ENCODE peak calls at places on chromosomes 5 and 9, in nine cellular contexts. One of them, this sample, is unnamed.

GRCh38 chr9:35619800-35620158 is 1.6 kb upstream of the CD72 start:
- DNase-seq in endothelial cell: no peak
- DNase-seq in HFFc6: no peak
- DNase-seq in mammary epithelial cell: no peak
- DNase-seq in A549: no peak
- DNase-seq in cardiac fibroblast: no peak
- DNase-seq in IMR-90: no peak
- DNase-seq in suprapubic skin: no peak
- DNase-seq in RWPE1: no peak
- DNase-seq in this sample: no peak

GRCh38 chr9:133505901-133506652 is 18.7 kb downstream of the MYMK start:
- DNase-seq in endothelial cell: no peak
- DNase-seq in HFFc6: no peak
- DNase-seq in mammary epithelial cell: no peak
- DNase-seq in A549: no peak
- DNase-seq in cardiac fibroblast: peak
- DNase-seq in IMR-90: peak
- DNase-seq in suprapubic skin: no peak
- DNase-seq in RWPE1: no peak
- DNase-seq in this sample: no peak

GRCh38 chr9:119157196-119157595 is 212.0 kb downstream of the BRINP1 start:
- DNase-seq in endothelial cell: no peak
- DNase-seq in HFFc6: no peak
- DNase-seq in mammary epithelial cell: no peak
- DNase-seq in A549: no peak
- DNase-seq in cardiac fibroblast: no peak
- DNase-seq in IMR-90: no peak
- DNase-seq in suprapubic skin: no peak
- DNase-seq in RWPE1: no peak
- DNase-seq in this sample: no peak

GRCh38 chr5:153445875-153446567 is 44.4 kb upstream of the GRIA1 start:
- DNase-seq in endothelial cell: no peak
- DNase-seq in HFFc6: no peak
- DNase-seq in mammary epithelial cell: peak
- DNase-seq in A549: no peak
- DNase-seq in cardiac fibroblast: no peak
- DNase-seq in IMR-90: no peak
- DNase-seq in suprapubic skin: no peak
- DNase-seq in RWPE1: no peak
- DNase-seq in this sample: peak

GRCh38 chr9:137479315-137479861 is 20.3 kb upstream of the NSMF start:
- DNase-seq in endothelial cell: no peak
- DNase-seq in HFFc6: peak
- DNase-seq in mammary epithelial cell: no peak
- DNase-seq in A549: no peak
- DNase-seq in cardiac fibroblast: no peak
- DNase-seq in IMR-90: peak
- DNase-seq in suprapubic skin: no peak
- DNase-seq in RWPE1: no peak
- DNase-seq in this sample: no peak

GRCh38 chr9:85944672-85945071 is 3.7 kb downstream of the NAA35 start:
- DNase-seq in endothelial cell: no peak
- DNase-seq in HFFc6: no peak
- DNase-seq in mammary epithelial cell: no peak
- DNase-seq in A549: no peak
- DNase-seq in cardiac fibroblast: peak
- DNase-seq in IMR-90: no peak
- DNase-seq in suprapubic skin: no peak
- DNase-seq in RWPE1: no peak
- DNase-seq in this sample: no peak

GRCh38 chr5:64331597-64332277 is 166.1 kb downstream of the RNF180 start:
- DNase-seq in endothelial cell: no peak
- DNase-seq in HFFc6: no peak
- DNase-seq in mammary epithelial cell: no peak
- DNase-seq in A549: no peak
- DNase-seq in cardiac fibroblast: no peak
- DNase-seq in IMR-90: no peak
- DNase-seq in suprapubic skin: peak
- DNase-seq in RWPE1: no peak
- DNase-seq in this sample: no peak

GRCh38 chr5:33362915-33363314 is 77.8 kb upstream of the TARS1 start:
- DNase-seq in endothelial cell: peak
- DNase-seq in HFFc6: no peak
- DNase-seq in mammary epithelial cell: no peak
- DNase-seq in A549: no peak
- DNase-seq in cardiac fibroblast: peak
- DNase-seq in IMR-90: peak
- DNase-seq in suprapubic skin: no peak
- DNase-seq in RWPE1: no peak
- DNase-seq in this sample: no peak

GRCh38 chr9:99050292-99050911 is 54.5 kb upstream of the TGFBR1 start:
- DNase-seq in endothelial cell: no peak
- DNase-seq in HFFc6: peak
- DNase-seq in mammary epithelial cell: peak
- DNase-seq in A549: peak
- DNase-seq in cardiac fibroblast: peak
- DNase-seq in IMR-90: peak
- DNase-seq in suprapubic skin: no peak
- DNase-seq in RWPE1: no peak
- DNase-seq in this sample: no peak

GRCh38 chr9:108865037-108865436 is 3.0 kb downstream of the ACTL7A start:
- DNase-seq in endothelial cell: no peak
- DNase-seq in HFFc6: no peak
- DNase-seq in mammary epithelial cell: peak
- DNase-seq in A549: no peak
- DNase-seq in cardiac fibroblast: no peak
- DNase-seq in IMR-90: no peak
- DNase-seq in suprapubic skin: no peak
- DNase-seq in RWPE1: no peak
- DNase-seq in this sample: peak

GRCh38 chr9:111178361-111179043 is 140.2 kb upstream of the LPAR1 start:
- DNase-seq in endothelial cell: no peak
- DNase-seq in HFFc6: peak
- DNase-seq in mammary epithelial cell: no peak
- DNase-seq in A549: no peak
- DNase-seq in cardiac fibroblast: peak
- DNase-seq in IMR-90: peak
- DNase-seq in suprapubic skin: no peak
- DNase-seq in RWPE1: no peak
- DNase-seq in this sample: peak

GRCh38 chr5:34012791-34013190 is 4.9 kb upstream of the AMACR start:
- DNase-seq in endothelial cell: no peak
- DNase-seq in HFFc6: no peak
- DNase-seq in mammary epithelial cell: no peak
- DNase-seq in A549: no peak
- DNase-seq in cardiac fibroblast: no peak
- DNase-seq in IMR-90: peak
- DNase-seq in suprapubic skin: no peak
- DNase-seq in RWPE1: no peak
- DNase-seq in this sample: no peak

GRCh38 chr5:160293901-160294561 is 18.3 kb downstream of the CCNJL start:
- DNase-seq in endothelial cell: no peak
- DNase-seq in HFFc6: no peak
- DNase-seq in mammary epithelial cell: peak
- DNase-seq in A549: no peak
- DNase-seq in cardiac fibroblast: peak
- DNase-seq in IMR-90: no peak
- DNase-seq in suprapubic skin: peak
- DNase-seq in RWPE1: no peak
- DNase-seq in this sample: peak

GRCh38 chr5:171309526-171310333 is 682 bp downstream of the TLX3 start:
- DNase-seq in endothelial cell: peak
- DNase-seq in HFFc6: no peak
- DNase-seq in mammary epithelial cell: no peak
- DNase-seq in A549: no peak
- DNase-seq in cardiac fibroblast: no peak
- DNase-seq in IMR-90: no peak
- DNase-seq in suprapubic skin: peak
- DNase-seq in RWPE1: peak
- DNase-seq in this sample: no peak
- TF ChIP-seq CTCF in endothelial cell: peak
- TF ChIP-seq CTCF in HFFc6: peak
- TF ChIP-seq CTCF in mammary epithelial cell: peak
- TF ChIP-seq CTCF in A549: peak
- TF ChIP-seq CTCF in cardiac fibroblast: peak
- TF ChIP-seq CTCF in IMR-90: peak
- TF ChIP-seq CTCF in suprapubic skin: peak
- TF ChIP-seq CTCF in RWPE1: no peak
- TF ChIP-seq CTCF in this sample: no peak

GRCh38 chr5:99771296-99771695 is 763.9 kb upstream of the FAM174A start:
- DNase-seq in endothelial cell: no peak
- DNase-seq in HFFc6: no peak
- DNase-seq in mammary epithelial cell: no peak
- DNase-seq in A549: no peak
- DNase-seq in cardiac fibroblast: peak
- DNase-seq in IMR-90: no peak
- DNase-seq in suprapubic skin: no peak
- DNase-seq in RWPE1: no peak
- DNase-seq in this sample: no peak
- TF ChIP-seq CTCF in endothelial cell: no peak
- TF ChIP-seq CTCF in HFFc6: no peak
- TF ChIP-seq CTCF in mammary epithelial cell: no peak
- TF ChIP-seq CTCF in A549: no peak
- TF ChIP-seq CTCF in cardiac fibroblast: no peak
- TF ChIP-seq CTCF in IMR-90: no peak
- TF ChIP-seq CTCF in suprapubic skin: no peak
- TF ChIP-seq CTCF in RWPE1: no peak
- TF ChIP-seq CTCF in this sample: no peak

DNA sequence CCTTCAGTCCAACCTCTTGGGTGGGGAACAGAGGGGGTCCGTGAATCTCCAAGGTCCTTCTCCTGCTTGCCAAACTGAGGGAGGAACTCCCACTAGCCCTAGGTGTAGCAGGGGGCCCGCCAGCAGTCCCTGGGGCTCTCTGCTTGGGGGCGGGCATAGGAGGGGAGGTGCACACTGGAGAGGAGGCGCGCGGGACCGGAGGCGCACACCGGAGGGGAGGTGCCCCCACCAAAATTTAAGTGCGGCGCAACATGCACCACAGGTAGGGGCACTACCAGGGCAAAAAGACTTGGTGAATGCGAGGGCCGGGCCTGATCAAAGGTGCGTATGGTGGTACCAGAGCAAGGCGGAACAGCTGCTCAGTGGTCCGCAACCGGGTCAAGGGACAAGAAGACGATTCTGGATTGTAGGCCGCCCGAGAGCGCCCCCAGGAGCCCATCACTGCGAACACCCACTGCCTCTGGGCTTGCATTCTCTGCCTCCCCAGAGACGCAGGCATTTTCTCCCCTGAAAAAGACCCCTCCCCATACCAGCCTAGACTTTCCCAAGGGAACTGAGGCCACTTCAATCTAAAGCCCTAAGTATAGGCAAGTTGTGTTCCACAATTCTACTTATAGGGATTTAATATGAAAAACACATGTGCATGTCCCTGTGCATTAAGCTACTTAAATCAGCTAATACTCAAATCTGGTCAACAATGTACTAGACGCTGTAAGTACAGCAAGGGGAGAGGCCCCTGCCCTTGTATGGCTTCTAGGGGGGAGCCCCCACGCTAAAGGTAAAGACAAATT is 50.6 kb downstream of the TGFBI start:
- DNase-seq in endothelial cell: peak
- DNase-seq in HFFc6: no peak
- DNase-seq in mammary epithelial cell: no peak
- DNase-seq in A549: no peak
- DNase-seq in cardiac fibroblast: no peak
- DNase-seq in IMR-90: no peak
- DNase-seq in suprapubic skin: no peak
- DNase-seq in RWPE1: no peak
- DNase-seq in this sample: no peak
- TF ChIP-seq CTCF in endothelial cell: no peak
- TF ChIP-seq CTCF in HFFc6: peak
- TF ChIP-seq CTCF in mammary epithelial cell: no peak
- TF ChIP-seq CTCF in A549: no peak
- TF ChIP-seq CTCF in cardiac fibroblast: no peak
- TF ChIP-seq CTCF in IMR-90: peak
- TF ChIP-seq CTCF in suprapubic skin: no peak
- TF ChIP-seq CTCF in RWPE1: no peak
- TF ChIP-seq CTCF in this sample: no peak

GRCh38 chr5:132756542-132756941 is 9.3 kb downstream of the CCNI2 start:
- DNase-seq in endothelial cell: no peak
- DNase-seq in HFFc6: no peak
- DNase-seq in mammary epithelial cell: no peak
- DNase-seq in A549: no peak
- DNase-seq in cardiac fibroblast: no peak
- DNase-seq in IMR-90: no peak
- DNase-seq in suprapubic skin: no peak
- DNase-seq in RWPE1: no peak
- DNase-seq in this sample: no peak

GRCh38 chr5:132753135-132753987 is 6.1 kb downstream of the CCNI2 start:
- DNase-seq in endothelial cell: peak
- DNase-seq in HFFc6: no peak
- DNase-seq in mammary epithelial cell: peak
- DNase-seq in A549: no peak
- DNase-seq in cardiac fibroblast: no peak
- DNase-seq in IMR-90: no peak
- DNase-seq in suprapubic skin: no peak
- DNase-seq in RWPE1: no peak
- DNase-seq in this sample: peak

GRCh38 chr5:132754111-132754510 is 6.9 kb downstream of the CCNI2 start:
- DNase-seq in endothelial cell: no peak
- DNase-seq in HFFc6: no peak
- DNase-seq in mammary epithelial cell: no peak
- DNase-seq in A549: no peak
- DNase-seq in cardiac fibroblast: no peak
- DNase-seq in IMR-90: no peak
- DNase-seq in suprapubic skin: no peak
- DNase-seq in RWPE1: no peak
- DNase-seq in this sample: no peak

GRCh38 chr5:132752581-132753125 is 5.4 kb downstream of the CCNI2 start:
- DNase-seq in endothelial cell: no peak
- DNase-seq in HFFc6: no peak
- DNase-seq in mammary epithelial cell: no peak
- DNase-seq in A549: no peak
- DNase-seq in cardiac fibroblast: no peak
- DNase-seq in IMR-90: no peak
- DNase-seq in suprapubic skin: no peak
- DNase-seq in RWPE1: no peak
- DNase-seq in this sample: no peak

GRCh38 chr5:132754947-132755346 is 7.7 kb downstream of the CCNI2 start:
- DNase-seq in endothelial cell: peak
- DNase-seq in HFFc6: peak
- DNase-seq in mammary epithelial cell: no peak
- DNase-seq in A549: no peak
- DNase-seq in cardiac fibroblast: peak
- DNase-seq in IMR-90: peak
- DNase-seq in suprapubic skin: no peak
- DNase-seq in RWPE1: no peak
- DNase-seq in this sample: peak
- TF ChIP-seq CTCF in endothelial cell: no peak
- TF ChIP-seq CTCF in HFFc6: peak
- TF ChIP-seq CTCF in mammary epithelial cell: peak
- TF ChIP-seq CTCF in A549: peak
- TF ChIP-seq CTCF in cardiac fibroblast: peak
- TF ChIP-seq CTCF in IMR-90: peak
- TF ChIP-seq CTCF in suprapubic skin: no peak
- TF ChIP-seq CTCF in RWPE1: no peak
- TF ChIP-seq CTCF in this sample: peak